ENCODE peak calls at places on chromosome 21, in eight cellular contexts. K is endodermal cell, N is epithelial cell of esophagus, V is breast epithelium, C is adrenal gland, Y is fibroblast of the aortic adventitia, T is thoracic aorta, H is astrocyte of the spinal cord. P is an unnamed sample.

GRCh38 chr21:26140185-26140584 is 30.4 kb downstream of the APP start:
- DNase-seq in Y (peak; percentile 98), T (no peak), V (no peak), N (peak; percentile 73), K (no peak), C (peak; percentile 27), H (peak; percentile 97), P (peak; percentile 94)

GRCh38 chr21:14520535-14520934 is 25.6 kb downstream of the SAMSN1 start:
- DNase-seq in Y (no peak), K (no peak), H (no peak), V (no peak), C (no peak), T (no peak), N (no peak), P (no peak)

GRCh38 chr21:46604975-46605758 is at the start of gene S100B:
- DNase-seq in Y (peak; percentile 15), V (peak; percentile 33), T (no peak), C (no peak), H (no peak), K (peak; percentile 69), N (no peak), P (no peak)

GRCh38 chr21:29181799-29182470 is 51.5 kb downstream of the MAP3K7CL start:
- DNase-seq in H (peak; percentile 93), K (no peak), C (peak; percentile 83), T (no peak), Y (peak; percentile 93), N (peak; percentile 84), V (peak; percentile 32), P (peak; percentile 76)

GRCh38 chr21:37891953-37892352 is 24.3 kb downstream of the KCNJ6 start:
- DNase-seq in N (no peak), H (no peak), C (no peak), V (no peak), Y (no peak), K (no peak), T (no peak), P (no peak)

GRCh38 chr21:37899141-37899540 is 17.1 kb downstream of the KCNJ6 start:
- DNase-seq in C (no peak), Y (no peak), N (no peak), K (no peak), V (no peak), T (no peak), H (no peak), P (peak; percentile 21)

GRCh38 chr21:14864211-14865021 is 200.4 kb downstream of the NRIP1 start:
- DNase-seq in T (no peak), H (peak; percentile 79), K (peak; percentile 87), Y (peak; percentile 84), N (peak; percentile 79), C (peak; percentile 88), V (peak; percentile 24), P (peak; percentile 69)

GRCh38 chr21:15250384-15250783 is 185.6 kb upstream of the NRIP1 start:
- DNase-seq in H (peak; percentile 64), K (no peak), C (no peak), Y (peak; percentile 58), T (no peak), V (no peak), N (peak; percentile 68), P (no peak)

GRCh38 chr21:37815893-37816292 is 100.4 kb downstream of the KCNJ6 start:
- DNase-seq in K (no peak), Y (no peak), T (no peak), C (no peak), H (no peak), V (no peak), N (no peak), P (no peak)

GRCh38 chr21:14318598-14318997 is 64.3 kb downstream of the HSPA13 start:
- DNase-seq in V (no peak), H (no peak), K (no peak), C (no peak), Y (no peak), T (no peak), N (no peak), P (no peak)

GRCh38 chr21:34219334-34220020 is 144.3 kb upstream of the KCNE2 start:
- DNase-seq in N (no peak), V (no peak), K (no peak), T (no peak), Y (no peak), C (no peak), H (no peak), P (no peak)

DNA sequence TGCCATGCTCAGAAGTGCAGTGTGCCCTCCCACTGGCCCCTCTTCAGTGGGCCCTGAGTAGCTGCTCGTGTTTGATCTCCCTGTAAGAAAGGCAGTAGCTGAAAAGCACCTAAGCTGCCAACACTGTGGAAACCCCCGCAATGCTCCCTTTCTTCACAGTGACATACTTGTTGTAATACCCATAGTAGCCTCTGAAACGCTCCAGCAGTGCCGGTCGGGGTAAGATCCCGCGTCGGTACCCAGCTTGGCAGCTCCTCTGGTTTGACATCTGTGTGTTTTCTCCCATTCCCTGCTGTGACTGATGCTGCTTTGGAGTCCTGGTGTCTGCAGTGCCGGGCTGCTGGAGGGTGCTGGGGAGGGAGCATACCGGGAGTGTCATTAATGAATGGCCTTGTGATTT is 3.6 kb downstream of the CHAF1B start:
- DNase-seq in K (peak; percentile 84), H (peak; percentile 49), N (peak; percentile 59), C (no peak), Y (peak; percentile 28), T (no peak), V (no peak), P (peak; percentile 35)
- TF ChIP-seq CTCF in K (peak; percentile 55), H (peak; percentile 37), N (peak; percentile 29), C (no peak), Y (no peak), T (peak; percentile 31), V (no peak), P (peak; percentile 15)

GRCh38 chr21:41817228-41817627 is 50.4 kb upstream of the RIPK4 start:
- DNase-seq in V (peak; percentile 65), T (no peak), K (peak; percentile 82), H (peak; percentile 78), Y (peak; percentile 80), N (peak; percentile 79), C (peak; percentile 78), P (peak; percentile 89)

GRCh38 chr21:41819236-41819855 is 52.5 kb upstream of the RIPK4 start:
- DNase-seq in Y (no peak), T (no peak), C (no peak), V (no peak), H (no peak), N (no peak), K (no peak), P (no peak)

GRCh38 chr21:41817877-41818855 is 51.3 kb upstream of the RIPK4 start:
- DNase-seq in C (no peak), Y (no peak), V (no peak), T (no peak), N (no peak), H (no peak), K (no peak), P (no peak)

GRCh38 chr21:41815652-41816582 is 49.1 kb upstream of the RIPK4 start:
- DNase-seq in T (no peak), C (peak; percentile 55), Y (no peak), N (no peak), H (no peak), K (no peak), V (no peak), P (no peak)

DNA sequence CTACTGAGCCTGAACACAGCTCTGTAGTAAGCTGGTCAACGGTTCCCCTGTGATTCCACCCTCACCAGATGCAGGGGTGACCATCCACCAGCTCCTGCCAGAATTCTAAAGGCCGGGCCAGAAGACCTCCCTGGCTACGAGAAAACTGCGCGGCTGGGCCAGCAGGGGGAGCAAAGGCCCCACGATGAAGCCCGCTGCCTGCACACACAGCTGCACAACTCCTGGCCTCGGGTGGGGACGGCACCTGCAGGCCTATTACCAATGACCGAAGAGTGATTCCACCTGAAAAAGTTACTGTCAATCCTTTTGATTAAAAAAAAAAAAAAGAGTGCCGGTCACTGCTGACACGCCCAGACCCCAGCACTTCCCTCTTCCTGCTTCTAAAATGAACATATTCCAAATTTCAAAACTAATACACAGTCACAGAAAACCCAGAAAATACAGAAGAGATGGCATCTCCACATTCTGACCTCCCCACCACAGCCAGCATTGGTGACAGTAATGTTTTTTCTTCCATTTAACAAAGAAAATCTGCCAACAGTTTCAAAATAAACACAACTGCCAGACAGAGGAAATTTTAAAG is 49.8 kb upstream of the RIPK4 start:
- DNase-seq in V (peak; percentile 60), C (peak; percentile 77), Y (peak; percentile 56), K (peak; percentile 87), H (peak; percentile 50), T (no peak), N (peak; percentile 58), P (peak; percentile 81)
- TF ChIP-seq CTCF in V (peak; percentile 60), C (peak; percentile 76), Y (peak; percentile 87), K (peak; percentile 84), H (peak; percentile 88), T (peak; percentile 71), N (peak; percentile 63), P (peak; percentile 86)

GRCh38 chr21:27764056-27764455 is 797.2 kb upstream of the ADAMTS5 start:
- DNase-seq in Y (no peak), T (no peak), C (no peak), H (no peak), K (no peak), V (no peak), N (no peak), P (peak; percentile 17)

GRCh38 chr21:27761623-27762022 is 794.7 kb upstream of the ADAMTS5 start:
- DNase-seq in T (no peak), K (no peak), C (no peak), N (peak; percentile 7), H (no peak), Y (peak; percentile 35), V (no peak), P (no peak)

GRCh38 chr21:27756191-27756590 is 789.3 kb upstream of the ADAMTS5 start:
- DNase-seq in V (no peak), Y (peak; percentile 55), C (no peak), T (no peak), H (no peak), K (no peak), N (peak; percentile 43), P (peak; percentile 47)

GRCh38 chr21:27759091-27759659 is 792.3 kb upstream of the ADAMTS5 start:
- DNase-seq in C (peak; percentile 16), H (no peak), K (peak; percentile 72), V (no peak), T (no peak), N (peak; percentile 29), Y (no peak), P (no peak)

GRCh38 chr21:27759820-27760219 is 792.9 kb upstream of the ADAMTS5 start:
- DNase-seq in Y (peak; percentile 16), K (no peak), N (peak; percentile 38), V (no peak), T (no peak), C (no peak), H (no peak), P (no peak)
- TF ChIP-seq CTCF in Y (no peak), K (no peak), N (peak; percentile 37), V (no peak), T (no peak), C (no peak), H (no peak), P (peak; percentile 9)

DNA sequence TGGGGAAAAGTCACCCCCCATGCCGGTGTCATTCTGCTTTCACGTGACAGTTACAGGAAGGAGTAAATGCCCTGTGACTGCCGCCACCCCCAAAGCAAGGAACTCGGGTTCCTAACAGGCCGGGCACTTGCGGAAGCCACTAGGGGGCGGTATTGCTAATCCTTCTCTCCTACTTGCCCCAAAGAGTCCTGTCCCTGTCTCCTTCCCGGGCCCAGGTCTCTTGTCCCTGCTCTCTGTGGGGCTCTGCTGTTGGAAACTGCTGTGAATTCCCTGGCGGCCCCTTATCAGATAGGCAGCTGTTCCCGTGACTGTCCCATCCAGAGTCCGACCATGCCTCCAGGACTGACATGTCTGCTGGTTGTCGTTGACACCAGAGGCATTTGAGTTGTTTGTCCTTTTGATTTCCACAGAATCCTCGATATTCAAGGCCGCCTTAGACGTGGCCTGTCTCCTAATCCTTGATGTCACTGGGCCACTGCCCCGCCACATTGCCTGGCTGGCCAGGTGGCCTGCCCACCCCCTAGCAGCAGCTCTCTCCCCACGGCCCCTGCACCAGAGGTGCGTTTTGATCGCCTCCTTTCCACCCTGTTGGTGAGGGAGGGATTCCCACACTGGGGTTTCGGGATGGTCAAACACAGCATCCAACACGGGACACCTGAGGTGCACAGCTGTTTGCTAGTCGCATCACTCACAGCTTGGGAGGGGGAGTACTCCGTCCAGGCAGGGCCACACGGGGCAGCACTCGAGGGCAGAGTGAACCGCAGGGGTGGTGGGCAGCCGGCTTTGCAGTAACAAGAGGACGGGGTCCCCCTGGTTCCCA is 37.3 kb downstream of the CHAF1B start:
- DNase-seq in Y (peak; percentile 78), H (peak; percentile 41), N (peak; percentile 80), K (peak; percentile 95), V (no peak), T (no peak), C (peak; percentile 65), P (peak; percentile 32)
- TF ChIP-seq CTCF in Y (peak; percentile 86), H (peak; percentile 87), N (peak; percentile 82), K (peak; percentile 94), V (peak; percentile 31), T (peak; percentile 38), C (peak; percentile 39), P (peak; percentile 80)